ENCODE peak calls at places on chromosomes 11 and 22, in four cellular contexts. U, K, C and B are unnamed samples.

GRCh38 chr22:22097727-22098228 is 115.2 kb upstream of the TOP3B start:
- DNase-seq in U (no peak), K (no peak), C (no peak), B (no peak)

GRCh38 chr11:8242113-8242475 is 21.6 kb downstream of the LMO1 start:
- DNase-seq in U (no peak), K (no peak), C (no peak), B (no peak)

GRCh38 chr11:131408011-131408640 is 37.7 kb downstream of the NTM start:
- DNase-seq in U (peak; percentile 36), K (no peak), C (no peak), B (no peak)

GRCh38 chr11:132586801-132587200 is 945.5 kb downstream of the OPCML start:
- DNase-seq in U (no peak), K (no peak), C (no peak), B (no peak)

GRCh38 chr11:67056640-67057409 is at the start of gene RHOD:
- DNase-seq in U (no peak), K (peak; percentile 63), C (no peak), B (peak; percentile 48)

GRCh38 chr11:10561043-10561818 is 7.2 kb downstream of the LYVE1 start:
- DNase-seq in U (no peak), K (no peak), C (no peak), B (no peak)

GRCh38 chr11:126072821-126073594 is 10.3 kb upstream of the CDON start:
- DNase-seq in U (no peak), K (no peak), C (no peak), B (no peak)

GRCh38 chr11:111439905-111440304 is 60.8 kb upstream of the POU2AF1 start:
- DNase-seq in U (no peak), K (no peak), C (no peak), B (no peak)

GRCh38 chr22:27982630-27983180 is 63.6 kb upstream of the PITPNB start:
- DNase-seq in U (no peak), K (no peak), C (no peak), B (no peak)

GRCh38 chr22:46062971-46063631 is 86.1 kb upstream of the WNT7B start:
- DNase-seq in U (no peak), K (no peak), C (no peak), B (peak; percentile 3)

GRCh38 chr11:105968021-105968697 is 53.9 kb downstream of the MSANTD4 start:
- DNase-seq in U (peak; percentile 3), K (no peak), C (no peak), B (no peak)

GRCh38 chr11:2844116-2844515 is 41.5 kb downstream of the CDKN1C start:
- DNase-seq in U (no peak), K (no peak), C (no peak), B (no peak)

GRCh38 chr11:102494216-102494615 is 36.3 kb downstream of the MMP7 start:
- DNase-seq in U (peak; percentile 28), K (no peak), C (no peak), B (peak; percentile 89)

GRCh38 chr11:97367406-97368083 is 977.7 kb downstream of the JRKL start:
- DNase-seq in U (no peak), K (no peak), C (no peak), B (no peak)

GRCh38 chr11:3137486-3138177 is 27.5 kb downstream of the OSBPL5 start:
- DNase-seq in U (no peak), K (no peak), C (no peak), B (no peak)

GRCh38 chr11:111838054-111838453 is 33.3 kb downstream of the ALG9 start:
- DNase-seq in U (no peak), K (no peak), C (no peak), B (no peak)

GRCh38 chr11:123330071-123330470 is 100.0 kb upstream of the GRAMD1B start:
- DNase-seq in U (no peak), K (no peak), C (no peak), B (peak; percentile 50)

GRCh38 chr11:83473771-83474170 is 187.6 kb upstream of the CCDC90B start:
- DNase-seq in U (no peak), K (no peak), C (no peak), B (no peak)

GRCh38 chr11:123308077-123308476 is 113.0 kb upstream of the CLMP start:
- DNase-seq in U (no peak), K (no peak), C (no peak), B (no peak)

GRCh38 chr11:6655790-6656580 is at the start of gene DCHS1:
- DNase-seq in U (no peak), K (peak; percentile 52), C (no peak), B (peak; percentile 37)

GRCh38 chr11:100240051-100240450 is 447.0 kb upstream of the ARHGAP42 start:
- DNase-seq in U (no peak), K (no peak), C (no peak), B (no peak)

GRCh38 chr11:70205049-70205725 is 2.1 kb downstream of the FADD start:
- DNase-seq in U (peak; percentile 24), K (no peak), C (no peak), B (peak; percentile 40)